ENCODE peak calls at places on chromosomes 4 and X, in four cellular contexts. V, R, B and N are unnamed samples.

GRCh38 chrX:3548743-3549441 is 164.6 kb downstream of the PRKX start:
- DNase-seq in V (peak; percentile 79), R (no peak), B (peak; percentile 62), N (peak; percentile 89)

GRCh38 chrX:153829799-153830631 is at the start of gene PDZD4:
- DNase-seq in V (no peak), R (no peak), B (no peak), N (no peak)

GRCh38 chrX:22345884-22346283 is 73.2 kb downstream of the CBLL2 start:
- DNase-seq in V (peak; percentile 26), R (no peak), B (peak; percentile 61), N (no peak)

GRCh38 chr4:16269742-16270522 is 43.7 kb upstream of the TAPT1 start:
- DNase-seq in V (peak; percentile 55), R (no peak), B (peak; percentile 97), N (peak; percentile 99)

GRCh38 chrX:113400193-113400704 is 559.6 kb upstream of the AMOT start:
- DNase-seq in V (no peak), R (no peak), B (peak; percentile 43), N (peak; percentile 18)

GRCh38 chrX:38811515-38812239 is 10.4 kb downstream of the MID1IP1 start:
- DNase-seq in V (no peak), R (no peak), B (peak; percentile 36), N (no peak)

GRCh38 chrX:154748712-154749339 is 2.1 kb downstream of the GAB3 start:
- DNase-seq in V (peak; percentile 50), R (no peak), B (no peak), N (no peak)

GRCh38 chrX:12770440-12770839 is 20.8 kb upstream of the PRPS2 start:
- DNase-seq in V (peak; percentile 30), R (no peak), B (no peak), N (peak; percentile 22)

GRCh38 chrX:105645667-105646354 is 176.5 kb upstream of the NRK start:
- DNase-seq in V (no peak), R (no peak), B (peak; percentile 7), N (no peak)

GRCh38 chrX:5617666-5618065 is 611.0 kb downstream of the NLGN4X start:
- DNase-seq in V (no peak), R (no peak), B (no peak), N (no peak)

GRCh38 chr4:98092833-98093439 is 50.3 kb downstream of the STPG2 start:
- DNase-seq in V (peak; percentile 2), R (no peak), B (peak; percentile 1), N (peak; percentile 6)

GRCh38 chr4:73257242-73257994 is 1.2 kb downstream of the ANKRD17 start:
- DNase-seq in V (peak; percentile 85), R (peak; percentile 73), B (peak; percentile 68), N (peak; percentile 84)

GRCh38 chr4:73259552-73260140 is 1.0 kb upstream of the ANKRD17 start:
- DNase-seq in V (no peak), R (no peak), B (peak; percentile 40), N (peak; percentile 36)

GRCh38 chr4:73258668-73259551 is at the start of gene ANKRD17:
- DNase-seq in V (peak; percentile 91), R (peak; percentile 93), B (peak; percentile 88), N (peak; percentile 91)

GRCh38 chr4:73257995-73258667 is 467 bp downstream of the ANKRD17 start:
- DNase-seq in V (peak; percentile 32), R (peak; percentile 21), B (peak; percentile 32), N (peak; percentile 15)
- TF ChIP-seq CTCF in V (peak; percentile 34), R (peak; percentile 49), B (no peak), N (no peak)

GRCh38 chr4:118751634-118752293 is 66.6 kb downstream of the METTL14 start:
- DNase-seq in V (peak; percentile 55), R (no peak), B (peak; percentile 84), N (peak; percentile 81)

GRCh38 chr4:118754890-118755289 is 69.7 kb downstream of the METTL14 start:
- DNase-seq in V (no peak), R (no peak), B (no peak), N (peak; percentile 38)

GRCh38 chr4:118752551-118752950 is 67.4 kb downstream of the METTL14 start:
- DNase-seq in V (no peak), R (no peak), B (peak; percentile 66), N (no peak)

GRCh38 chr4:118753685-118754084 is 68.5 kb downstream of the METTL14 start:
- DNase-seq in V (no peak), R (no peak), B (no peak), N (no peak)

DNA sequence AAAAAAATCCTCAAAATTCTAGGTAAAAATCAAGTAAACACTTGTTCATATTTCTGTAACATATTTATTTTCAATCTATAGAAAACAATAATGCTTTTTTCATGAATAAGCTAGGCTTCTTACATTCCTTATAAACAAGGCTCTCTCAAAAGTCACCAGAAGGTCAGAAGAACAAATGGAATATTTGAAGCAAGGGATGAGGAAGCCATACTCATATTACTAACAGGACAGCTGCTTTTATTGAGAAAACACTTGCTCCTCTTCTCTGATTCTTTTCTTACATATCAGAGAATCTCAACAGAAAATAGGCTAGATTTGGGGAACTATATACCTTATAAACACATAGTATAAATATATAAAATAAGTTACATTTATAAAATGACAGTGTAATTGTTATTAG is 67.9 kb downstream of the METTL14 start:
- DNase-seq in V (no peak), R (no peak), B (no peak), N (no peak)
- H3K4me3 ChIP-seq in V (no peak overlapping the region), R (no peak overlapping the region), B (no peak overlapping the region), N (no peak overlapping the region)

DNA sequence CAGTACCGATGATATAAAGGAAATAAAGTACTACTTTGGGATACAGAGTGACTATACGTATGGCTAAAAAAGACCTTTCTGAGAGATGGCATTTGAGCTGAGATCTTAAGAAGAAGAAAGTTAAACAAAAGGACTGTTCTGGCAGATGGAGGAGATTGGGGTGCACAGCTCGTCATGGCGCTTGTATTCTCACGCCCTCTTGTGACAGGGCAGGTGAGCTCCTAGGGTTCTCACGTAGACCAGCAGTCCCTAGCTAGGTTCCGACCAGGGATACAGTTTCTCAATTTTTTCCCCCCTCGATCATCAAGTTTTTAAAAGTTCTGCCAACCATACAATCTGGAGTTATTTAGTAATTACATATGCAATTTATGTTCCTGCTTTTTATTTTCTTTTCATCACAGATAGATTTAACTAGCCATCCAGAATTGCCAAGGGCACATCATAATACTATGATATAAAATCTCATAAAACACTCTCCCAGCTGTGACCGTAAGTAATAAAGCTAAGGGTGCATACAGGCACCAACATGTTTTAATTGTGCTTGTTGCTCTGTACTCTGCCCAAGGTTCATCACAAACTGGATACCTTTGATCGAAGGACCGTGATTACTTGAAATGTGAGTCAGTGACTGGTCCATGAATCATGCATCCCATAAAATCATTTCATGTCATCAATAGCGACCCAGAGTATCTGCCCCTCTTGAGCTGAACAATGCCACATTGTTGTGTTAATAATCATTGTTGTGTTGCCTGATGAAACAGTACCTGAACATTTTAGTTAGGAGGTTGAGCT is 69.4 kb upstream of the ZNF518B start:
- DNase-seq in V (no peak), R (no peak), B (no peak), N (no peak)
- TF ChIP-seq CTCF in V (no peak), R (no peak), B (no peak), N (no peak)

DNA sequence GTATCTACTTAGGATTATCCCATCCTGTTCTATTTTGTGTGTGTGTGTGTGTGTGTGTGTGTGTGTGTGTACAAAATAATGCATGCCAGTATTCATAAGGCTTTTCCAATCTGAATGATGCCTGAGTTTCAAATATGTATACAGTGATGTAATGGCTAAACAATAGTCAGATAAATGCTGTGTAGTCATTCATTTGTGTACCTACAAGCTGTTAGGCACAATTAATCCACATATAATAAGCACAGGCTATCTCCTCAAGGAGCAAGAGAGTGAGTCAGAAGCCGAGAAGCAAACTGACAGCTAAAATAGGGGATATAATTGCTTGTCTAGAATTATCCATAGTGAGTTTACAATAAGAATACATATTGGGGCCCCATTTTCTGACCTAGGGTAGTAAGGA is 15.7 kb downstream of the DMD start:
- DNase-seq in V (peak; percentile 31), R (no peak), B (no peak), N (no peak)
- H3K4me3 ChIP-seq in V (no peak overlapping the region), R (no peak overlapping the region), B (no peak overlapping the region), N (no peak overlapping the region)

DNA sequence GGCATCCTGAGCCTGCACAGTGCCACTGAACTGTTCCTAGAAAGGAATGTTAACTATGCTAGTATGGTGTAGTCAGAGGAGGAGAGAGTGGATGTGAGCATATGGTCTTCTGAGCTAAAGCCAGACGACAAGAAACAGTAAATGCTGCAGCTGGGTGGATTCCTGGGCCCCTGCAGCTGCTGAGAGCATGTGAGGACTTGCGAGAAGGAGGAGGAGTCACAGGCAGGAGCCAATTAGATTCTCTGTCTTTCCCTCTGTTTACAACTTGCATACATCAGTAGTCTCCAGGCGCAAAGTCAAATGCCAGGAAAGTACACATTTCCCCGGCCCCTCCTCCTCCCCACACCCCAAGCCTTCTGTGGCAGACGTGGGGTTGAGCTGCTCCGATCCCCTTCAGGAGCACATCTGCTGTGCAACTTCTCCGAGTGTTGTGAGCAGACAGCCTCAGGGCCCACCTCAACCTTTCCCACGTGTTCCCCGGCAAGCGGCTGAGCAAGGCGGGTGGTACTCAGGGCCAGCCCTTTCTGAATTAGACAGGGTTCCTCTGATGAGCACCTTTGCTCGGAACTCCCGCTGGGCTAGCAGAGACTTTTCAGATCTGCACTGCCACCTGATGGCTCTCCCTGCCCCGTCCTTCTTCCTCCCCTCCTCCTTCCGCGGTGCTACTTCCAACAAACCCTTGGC is 108.7 kb upstream of the ATP6AP2 start:
- DNase-seq in V (peak; percentile 84), R (no peak), B (peak; percentile 80), N (peak; percentile 89)
- TF ChIP-seq CTCF in V (no peak), R (no peak), B (no peak), N (no peak)

GRCh38 chr4:184628103-184628502 is 21.1 kb downstream of the CASP3 start:
- DNase-seq in V (peak; percentile 58), R (no peak), B (no peak), N (no peak)

GRCh38 chr4:184635381-184635780 is 13.9 kb downstream of the CASP3 start:
- DNase-seq in V (no peak), R (no peak), B (no peak), N (no peak)

GRCh38 chr4:184636144-184636543 is 13.1 kb downstream of the CASP3 start:
- DNase-seq in V (no peak), R (no peak), B (no peak), N (no peak)

GRCh38 chr4:184636897-184637296 is 12.3 kb downstream of the CASP3 start:
- DNase-seq in V (no peak), R (no peak), B (no peak), N (no peak)

DNA sequence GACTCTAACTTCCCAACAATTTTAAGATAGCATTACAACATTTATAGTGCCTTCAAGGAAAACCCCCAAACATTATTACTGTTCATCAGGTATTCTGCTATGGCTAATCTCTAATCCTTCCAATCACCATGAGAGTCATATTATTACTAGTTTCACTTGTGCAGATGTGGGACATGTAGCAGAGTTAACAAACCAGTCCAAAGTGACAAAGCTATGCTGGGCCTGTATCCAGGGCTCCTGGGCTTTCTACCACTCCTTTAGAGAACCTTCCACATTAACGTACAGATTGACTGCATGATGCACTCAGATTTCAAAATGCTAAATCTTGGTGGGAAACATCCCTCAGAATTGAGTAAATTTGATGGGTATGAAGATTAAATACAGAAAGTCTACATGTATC is 16.4 kb downstream of the CASP3 start:
- DNase-seq in V (no peak), R (no peak), B (no peak), N (no peak)
- H3K4me3 ChIP-seq in V (no peak overlapping the region), R (no peak overlapping the region), B (no peak overlapping the region), N (no peak overlapping the region)

GRCh38 chrX:128634754-128635153 is 582.6 kb upstream of the ACTRT1 start:
- DNase-seq in V (no peak), R (no peak), B (no peak), N (no peak)
- TF ChIP-seq CTCF in V (no peak), R (no peak), B (no peak), N (no peak)